ENCODE peak calls at places on chromosomes 12 and 14, in four cellular contexts. One of them, this sample, is unnamed.

GRCh38 chr12:95205685-95206084 is 11.6 kb downstream of the FGD6 start:
- DNase-seq in K562: no peak
- DNase-seq in IMR-90: peak
- DNase-seq in GM12878: no peak
- DNase-seq in this sample: peak

GRCh38 chr14:96085369-96085768 is 46.2 kb downstream of the C14orf132 start:
- DNase-seq in K562: no peak
- DNase-seq in IMR-90: no peak
- DNase-seq in GM12878: no peak
- DNase-seq in this sample: no peak

GRCh38 chr12:124019115-124019514 is 46.1 kb downstream of the ZNF664 start:
- DNase-seq in GM12878: no peak
- DNase-seq in IMR-90: no peak
- DNase-seq in K562: no peak
- DNase-seq in this sample: no peak

GRCh38 chr12:122014781-122015180 is 6.9 kb upstream of the BCL7A start:
- DNase-seq in IMR-90: no peak
- DNase-seq in GM12878: no peak
- DNase-seq in K562: no peak
- DNase-seq in this sample: no peak

GRCh38 chr14:92632546-92633273 is 115.7 kb downstream of the LGMN start:
- DNase-seq in K562: no peak
- DNase-seq in IMR-90: no peak
- DNase-seq in GM12878: no peak
- DNase-seq in this sample: no peak

GRCh38 chr14:65444230-65444629 is 31.7 kb downstream of the FUT8 start:
- DNase-seq in IMR-90: no peak
- DNase-seq in GM12878: no peak
- DNase-seq in K562: no peak
- DNase-seq in this sample: peak

GRCh38 chr12:120999191-121000120 is 16.8 kb downstream of the C12orf43 start:
- DNase-seq in K562: peak
- DNase-seq in IMR-90: peak
- DNase-seq in GM12878: no peak
- DNase-seq in this sample: no peak

GRCh38 chr14:20615996-20616395 is 24.8 kb upstream of the RNASE12 start:
- DNase-seq in IMR-90: no peak
- DNase-seq in GM12878: no peak
- DNase-seq in K562: no peak
- DNase-seq in this sample: no peak

GRCh38 chr14:55103005-55103640 is 25.9 kb upstream of the LGALS3 start:
- DNase-seq in GM12878: peak
- DNase-seq in K562: peak
- DNase-seq in IMR-90: peak
- DNase-seq in this sample: peak

GRCh38 chr12:179131-179884 is 34.6 kb downstream of the SLC6A12 start:
- DNase-seq in GM12878: no peak
- DNase-seq in IMR-90: no peak
- DNase-seq in K562: no peak
- DNase-seq in this sample: peak

GRCh38 chr12:49672351-49673181 is 34.6 kb downstream of the FMNL3 start:
- DNase-seq in K562: no peak
- DNase-seq in IMR-90: no peak
- DNase-seq in GM12878: no peak
- DNase-seq in this sample: peak

GRCh38 chr12:66668311-66668710 is 10.6 kb downstream of the GRIP1 start:
- DNase-seq in K562: no peak
- DNase-seq in GM12878: no peak
- DNase-seq in IMR-90: no peak
- DNase-seq in this sample: peak

GRCh38 chr12:123115409-123116111 is 35.3 kb downstream of the PITPNM2 start:
- DNase-seq in K562: no peak
- DNase-seq in GM12878: peak
- DNase-seq in IMR-90: peak
- DNase-seq in this sample: no peak

GRCh38 chr12:6925543-6926279 is 2.0 kb upstream of the ATN1 start:
- DNase-seq in K562: no peak
- DNase-seq in IMR-90: peak
- DNase-seq in GM12878: no peak
- DNase-seq in this sample: peak

GRCh38 chr14:37340353-37340752 is 142.6 kb downstream of the MIPOL1 start:
- DNase-seq in K562: no peak
- DNase-seq in GM12878: no peak
- DNase-seq in IMR-90: no peak
- DNase-seq in this sample: no peak

GRCh38 chr12:104809706-104810385 is 148.2 kb downstream of the SLC41A2 start:
- DNase-seq in IMR-90: no peak
- DNase-seq in GM12878: no peak
- DNase-seq in K562: no peak
- DNase-seq in this sample: no peak

GRCh38 chr14:35898217-35898775 is 72.2 kb downstream of the BRMS1L start:
- DNase-seq in IMR-90: no peak
- DNase-seq in K562: no peak
- DNase-seq in GM12878: no peak
- DNase-seq in this sample: no peak

GRCh38 chr12:54603173-54603814 is 14.8 kb upstream of the PPP1R1A start:
- DNase-seq in GM12878: peak
- DNase-seq in IMR-90: peak
- DNase-seq in K562: peak
- DNase-seq in this sample: peak

DNA sequence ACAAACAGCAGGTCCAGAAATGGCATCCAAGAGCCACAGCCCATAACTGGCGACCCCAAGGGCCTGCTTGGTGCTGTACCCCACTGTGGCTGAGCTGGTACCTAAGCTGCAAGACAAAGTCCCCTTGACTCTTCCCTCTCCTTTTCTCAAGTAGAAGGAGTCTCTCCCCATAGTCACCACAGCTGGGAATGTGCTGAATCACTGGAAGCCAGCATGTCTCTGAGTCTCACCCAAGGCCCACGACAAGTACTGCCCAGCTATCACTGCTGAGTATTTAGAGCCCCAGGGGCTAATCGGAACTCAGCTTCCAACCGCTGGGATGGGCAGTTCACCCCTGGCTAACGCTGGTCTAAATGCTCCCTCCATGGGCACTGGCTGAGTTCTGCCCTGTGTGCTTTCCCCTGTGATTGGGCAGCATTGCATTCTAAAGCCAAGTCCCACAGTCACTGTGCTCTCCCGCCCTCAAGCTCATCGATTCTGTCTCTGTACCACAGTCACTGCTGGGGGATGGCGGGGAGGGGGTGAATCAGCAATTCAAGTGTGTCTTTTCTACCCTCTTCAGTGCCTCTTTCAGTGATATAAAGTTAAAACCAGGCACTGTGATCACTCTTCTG is 6.2 kb downstream of the A2ML1 start:
- DNase-seq in GM12878: no peak
- DNase-seq in K562: no peak
- DNase-seq in IMR-90: no peak
- DNase-seq in this sample: no peak
- TF ChIP-seq FOS in GM12878: no peak
- TF ChIP-seq FOS in K562: no peak
- TF ChIP-seq FOS in IMR-90: no peak
- TF ChIP-seq FOS in this sample: no peak

GRCh38 chr12:26125451-26126339 is 858 bp upstream of the BHLHE41 start:
- DNase-seq in IMR-90: peak
- DNase-seq in GM12878: no peak
- DNase-seq in K562: no peak
- DNase-seq in this sample: peak

GRCh38 chr12:26124491-26125450 is at the start of gene BHLHE41:
- DNase-seq in GM12878: no peak
- DNase-seq in IMR-90: peak
- DNase-seq in K562: no peak
- DNase-seq in this sample: peak

GRCh38 chr12:26127404-26127803 is 2.6 kb upstream of the BHLHE41 start:
- DNase-seq in IMR-90: no peak
- DNase-seq in GM12878: no peak
- DNase-seq in K562: no peak
- DNase-seq in this sample: no peak

GRCh38 chr12:26128180-26128579 is 3.3 kb upstream of the BHLHE41 start:
- DNase-seq in GM12878: no peak
- DNase-seq in IMR-90: no peak
- DNase-seq in K562: no peak
- DNase-seq in this sample: no peak

GRCh38 chr12:26126340-26127284 is 1.8 kb upstream of the BHLHE41 start:
- DNase-seq in GM12878: no peak
- DNase-seq in K562: peak
- DNase-seq in IMR-90: peak
- DNase-seq in this sample: peak
- TF ChIP-seq CTCF in GM12878: no peak
- TF ChIP-seq CTCF in K562: no peak
- TF ChIP-seq CTCF in IMR-90: no peak
- TF ChIP-seq CTCF in this sample: no peak

DNA sequence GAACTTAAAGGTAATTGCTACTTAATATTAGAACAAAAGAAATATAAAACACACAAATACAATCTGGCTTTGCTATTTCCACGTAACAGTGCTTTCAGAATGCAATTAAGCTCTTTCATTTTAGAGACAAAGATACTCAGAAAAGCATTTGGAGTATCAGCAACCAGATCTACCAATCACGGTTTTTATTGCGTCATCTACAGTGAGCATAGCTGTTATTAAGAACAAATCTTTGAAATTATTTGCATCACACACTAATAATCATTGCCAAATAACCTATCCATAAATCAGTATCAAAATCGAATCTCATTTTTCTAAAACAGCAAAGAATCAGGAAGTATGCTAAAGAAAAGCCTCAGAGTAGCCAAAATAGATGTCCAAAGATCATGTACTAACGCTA is 26.9 kb upstream of the GARIN2 start:
- DNase-seq in GM12878: no peak
- DNase-seq in IMR-90: no peak
- DNase-seq in K562: no peak
- DNase-seq in this sample: no peak
- TF ChIP-seq FOS in GM12878: no peak
- TF ChIP-seq FOS in IMR-90: no peak
- TF ChIP-seq FOS in K562: no peak
- TF ChIP-seq FOS in this sample: no peak

GRCh38 chr12:108888031-108888430 is 8.1 kb downstream of the DAO start:
- DNase-seq in IMR-90: no peak
- DNase-seq in K562: no peak
- DNase-seq in GM12878: no peak
- DNase-seq in this sample: no peak

GRCh38 chr12:108881953-108882352 is 2.1 kb downstream of the DAO start:
- DNase-seq in GM12878: no peak
- DNase-seq in K562: no peak
- DNase-seq in IMR-90: no peak
- DNase-seq in this sample: no peak

GRCh38 chr12:108886873-108887629 is 7.2 kb downstream of the DAO start:
- DNase-seq in IMR-90: no peak
- DNase-seq in K562: no peak
- DNase-seq in GM12878: no peak
- DNase-seq in this sample: no peak

GRCh38 chr12:108879615-108880254 is at the start of gene DAO:
- DNase-seq in IMR-90: no peak
- DNase-seq in K562: no peak
- DNase-seq in GM12878: no peak
- DNase-seq in this sample: no peak

GRCh38 chr12:108884116-108885012 is 4.5 kb downstream of the DAO start:
- DNase-seq in IMR-90: no peak
- DNase-seq in K562: peak
- DNase-seq in GM12878: no peak
- DNase-seq in this sample: peak
- TF ChIP-seq CTCF in IMR-90: peak
- TF ChIP-seq CTCF in K562: peak
- TF ChIP-seq CTCF in GM12878: peak
- TF ChIP-seq CTCF in this sample: peak

DNA sequence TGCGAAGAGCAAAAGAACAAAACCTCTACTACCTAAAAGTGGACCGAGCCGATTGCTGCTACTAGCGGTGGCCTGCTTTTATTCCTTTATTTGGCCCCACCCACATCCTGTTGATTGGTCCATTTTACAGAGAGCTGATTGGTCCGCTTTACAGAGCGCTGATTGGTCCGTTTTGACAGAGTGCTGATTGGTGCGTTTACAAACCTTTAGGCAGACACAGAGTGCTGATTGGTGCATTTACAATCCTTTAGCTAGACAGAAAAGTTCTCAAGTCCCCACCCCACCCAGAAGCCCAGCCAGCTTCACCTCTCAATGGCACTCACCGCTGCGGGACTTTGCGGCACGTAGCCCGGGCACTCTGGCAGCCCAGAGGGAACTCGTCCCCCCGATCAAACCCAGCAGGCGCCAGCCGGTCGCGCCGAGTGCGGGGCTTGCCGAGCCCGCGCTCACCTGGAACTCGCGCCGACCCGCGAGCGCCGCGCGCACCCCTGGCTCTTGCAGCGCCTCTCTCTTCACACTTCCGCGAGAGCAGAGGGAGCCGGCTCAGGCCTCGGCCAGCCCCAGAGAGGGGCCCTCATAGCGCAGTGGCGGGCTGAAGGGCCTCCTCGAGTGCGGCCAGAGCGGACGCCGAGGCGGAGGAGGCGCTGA is 8.7 kb upstream of the FGD4 start:
- DNase-seq in IMR-90: no peak
- DNase-seq in K562: no peak
- DNase-seq in GM12878: no peak
- DNase-seq in this sample: peak
- TF ChIP-seq FOS in IMR-90: no peak
- TF ChIP-seq FOS in K562: no peak
- TF ChIP-seq FOS in GM12878: no peak
- TF ChIP-seq FOS in this sample: no peak

GRCh38 chr14:59195898-59196297 is 7.4 kb downstream of the DAAM1 start:
- DNase-seq in GM12878: no peak
- DNase-seq in IMR-90: no peak
- DNase-seq in K562: no peak
- DNase-seq in this sample: no peak
- TF ChIP-seq CTCF in GM12878: no peak
- TF ChIP-seq CTCF in IMR-90: no peak
- TF ChIP-seq CTCF in K562: no peak
- TF ChIP-seq CTCF in this sample: no peak

GRCh38 chr12:27554003-27554402 is 30.0 kb downstream of the PPFIBP1 start:
- DNase-seq in IMR-90: no peak
- DNase-seq in GM12878: no peak
- DNase-seq in K562: no peak
- DNase-seq in this sample: no peak
- TF ChIP-seq FOS in IMR-90: no peak
- TF ChIP-seq FOS in GM12878: no peak
- TF ChIP-seq FOS in K562: no peak
- TF ChIP-seq FOS in this sample: no peak

DNA sequence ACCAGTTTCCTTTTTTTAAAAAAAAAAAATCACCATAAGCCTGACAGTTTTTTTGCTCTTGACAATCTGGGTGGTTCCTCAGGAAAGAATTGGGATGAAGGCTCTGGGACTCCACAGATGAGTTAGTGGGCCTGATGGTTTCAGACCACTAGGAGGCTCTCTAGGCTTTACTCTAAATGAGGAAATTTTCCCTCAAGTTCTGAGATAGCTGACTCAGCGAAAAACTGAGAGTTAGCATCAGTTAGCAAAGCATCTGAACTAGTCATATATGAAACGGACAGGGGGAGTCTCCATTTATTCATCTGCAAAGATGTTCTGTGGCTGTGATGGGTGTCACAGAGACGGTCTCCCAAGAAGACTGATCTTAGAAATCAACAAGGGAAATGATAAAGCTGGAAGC is 314.3 kb upstream of the OR4E1 start:
- DNase-seq in GM12878: no peak
- DNase-seq in K562: peak
- DNase-seq in IMR-90: peak
- DNase-seq in this sample: peak
- TF ChIP-seq CTCF in GM12878: peak
- TF ChIP-seq CTCF in K562: peak
- TF ChIP-seq CTCF in IMR-90: peak
- TF ChIP-seq CTCF in this sample: peak